ENCODE peak calls at places on chromosomes 7 and 10, in five cellular contexts. Y is HCT116, S is IMR-90, P is NT2/D1, M is mesenchymal stem cell. J is an unnamed sample.

GRCh38 chr10:79057481-79058275 is 11.1 kb upstream of the ZMIZ1 start:
- DNase-seq in Y (no peak), S (no peak), M (no peak), P (no peak), J (no peak)

GRCh38 chr10:119896061-119896655 is 3.6 kb downstream of the SEC23IP start:
- DNase-seq in Y (no peak), P (no peak), M (peak; percentile 66), S (peak; percentile 95), J (peak; percentile 83)

GRCh38 chr7:131664570-131664969 is 108.1 kb upstream of the PODXL start:
- DNase-seq in Y (no peak), P (no peak), S (no peak), M (no peak), J (no peak)

GRCh38 chr10:78944658-78945333 is 124.0 kb upstream of the ZMIZ1 start:
- DNase-seq in Y (no peak), P (peak; percentile 20), M (peak; percentile 98), S (peak; percentile 98), J (peak; percentile 97)

GRCh38 chr10:126663880-126664279 is 6.6 kb downstream of the C10orf90 start:
- DNase-seq in M (peak; percentile 94), Y (no peak), S (peak; percentile 0), P (no peak), J (no peak)

GRCh38 chr7:99340659-99341058 is 15.0 kb downstream of the ARPC1A start:
- DNase-seq in Y (no peak), M (peak; percentile 18), S (peak; percentile 57), P (no peak), J (no peak)

GRCh38 chr7:132290021-132290420 is 286.2 kb downstream of the PLXNA4 start:
- DNase-seq in M (no peak), P (no peak), Y (no peak), S (no peak), J (no peak)

GRCh38 chr7:47327698-47328391 is 254.1 kb downstream of the TNS3 start:
- DNase-seq in Y (no peak), M (peak; percentile 92), S (peak; percentile 81), P (peak; percentile 77), J (peak; percentile 95)

GRCh38 chr7:123979876-123980275 is 53.0 kb downstream of the TMEM229A start:
- DNase-seq in P (no peak), M (peak; percentile 24), Y (no peak), S (no peak), J (no peak)

GRCh38 chr7:80182630-80183276 is 48.1 kb downstream of the GNAI1 start:
- DNase-seq in S (peak; percentile 68), Y (peak; percentile 18), M (peak; percentile 40), P (peak; percentile 28), J (no peak)

GRCh38 chr7:148204639-148205292 is 385.8 kb upstream of the C7orf33 start:
- DNase-seq in M (no peak), S (no peak), Y (no peak), P (no peak), J (no peak)

GRCh38 chr7:112748381-112748780 is 41.8 kb downstream of the TMEM168 start:
- DNase-seq in P (no peak), S (no peak), Y (no peak), M (no peak), J (peak; percentile 8)

GRCh38 chr10:695396-695795 is 5.9 kb upstream of the DIP2C start:
- DNase-seq in P (no peak), M (no peak), S (no peak), Y (no peak), J (no peak)

GRCh38 chr10:91582063-91582673 is 50.7 kb downstream of the PPP1R3C start:
- DNase-seq in M (no peak), P (no peak), Y (no peak), S (no peak), J (no peak)

GRCh38 chr7:27677912-27678612 is 15.4 kb upstream of the HIBADH start:
- DNase-seq in Y (peak; percentile 87), P (no peak), M (peak; percentile 94), S (peak; percentile 96), J (peak; percentile 93)

GRCh38 chr10:19983880-19984279 is 167.6 kb downstream of the PLXDC2 start:
- DNase-seq in P (no peak), S (no peak), Y (no peak), M (no peak), J (no peak)

GRCh38 chr7:41029072-41029492 is 673.8 kb downstream of the INHBA start:
- DNase-seq in Y (peak; percentile 41), S (peak; percentile 100), M (peak; percentile 96), P (no peak), J (peak; percentile 61)

GRCh38 chr10:88960854-88961253 is 8.3 kb upstream of the ACTA2 start:
- DNase-seq in P (no peak), S (no peak), Y (no peak), M (no peak), J (no peak)

GRCh38 chr7:75987805-75988630 is 6.4 kb downstream of the TMEM120A start:
- DNase-seq in S (no peak), M (no peak), Y (no peak), P (no peak), J (no peak)

GRCh38 chr10:97865488-97865887 is 15.8 kb downstream of the GOLGA7B start:
- DNase-seq in P (no peak), M (no peak), S (no peak), Y (no peak), J (no peak)

GRCh38 chr10:33661580-33662269 is 327.3 kb upstream of the NRP1 start:
- DNase-seq in Y (no peak), S (no peak), M (no peak), P (no peak), J (peak; percentile 79)

GRCh38 chr10:124037784-124038183 is 55.6 kb downstream of the CHST15 start:
- DNase-seq in S (no peak), Y (no peak), M (no peak), P (no peak), J (no peak)

GRCh38 chr7:134415700-134416099 is 43.2 kb downstream of the AKR1B1 start:
- DNase-seq in S (no peak), M (no peak), P (no peak), Y (no peak), J (peak; percentile 58)

GRCh38 chr7:134419875-134420274 is 39.0 kb downstream of the AKR1B1 start:
- DNase-seq in P (no peak), M (no peak), Y (no peak), S (no peak), J (no peak)

GRCh38 chr7:134419085-134419484 is 39.8 kb downstream of the AKR1B1 start:
- DNase-seq in Y (no peak), M (no peak), P (no peak), S (no peak), J (no peak)

GRCh38 chr7:134414109-134414508 is 44.8 kb downstream of the AKR1B1 start:
- DNase-seq in P (no peak), Y (no peak), M (no peak), S (no peak), J (no peak)
- H3K9ac ChIP-seq in P (no peak overlapping the region), Y (no peak overlapping the region), M (no peak overlapping the region), S (no peak overlapping the region), J (no peak overlapping the region)

DNA sequence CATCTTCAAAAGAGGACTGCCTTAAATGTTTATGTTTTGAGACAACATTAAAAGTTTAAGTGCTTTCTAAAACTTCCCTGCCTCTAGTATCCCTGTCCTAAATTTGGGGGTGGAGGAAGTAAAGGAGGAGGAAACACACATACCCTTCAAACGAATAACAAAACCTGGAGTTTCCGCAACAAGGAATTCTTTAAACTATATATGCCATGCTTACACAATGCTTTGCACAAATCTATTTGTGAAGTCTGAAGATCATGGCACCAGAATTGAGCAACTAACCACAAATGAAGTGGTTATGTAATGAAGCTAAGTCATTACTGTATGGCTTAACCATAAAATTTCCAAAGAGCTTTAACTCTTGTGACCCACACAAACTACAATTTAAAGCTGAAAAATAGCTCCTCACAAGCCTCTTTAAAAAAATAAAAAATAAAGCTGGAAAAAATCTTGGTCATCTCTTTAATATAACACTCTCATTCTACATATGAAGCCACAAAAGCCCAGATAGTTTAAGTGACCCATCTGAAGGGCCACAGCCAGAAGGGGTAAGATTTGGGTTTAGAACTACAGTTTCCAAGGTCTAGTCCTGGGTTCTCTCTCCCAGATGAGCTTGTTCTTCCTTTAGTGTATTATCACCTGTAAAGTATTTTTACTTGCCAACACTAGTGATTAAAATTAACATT is 9.4 kb downstream of the NCOA4 start:
- DNase-seq in M (peak; percentile 96), Y (no peak), P (no peak), S (peak; percentile 89), J (peak; percentile 75)
- H3K4me1 ChIP-seq in M (peaks cover 21% of the 10 kb centered on the region), Y (peaks cover 21% of the 10 kb centered on the region), P (no peaks in the 10 kb centered on the region), S (peaks cover 29% of the 10 kb centered on the region), J (peaks cover 88% of the 10 kb centered on the region)

GRCh38 chr7:50959991-50960390 is 177.3 kb upstream of the GRB10 start:
- DNase-seq in M (no peak), Y (no peak), P (no peak), S (no peak), J (no peak)

GRCh38 chr7:50962962-50963374 is 180.3 kb upstream of the GRB10 start:
- DNase-seq in P (no peak), S (no peak), Y (peak; percentile 86), M (peak; percentile 25), J (peak; percentile 19)

GRCh38 chr7:50962281-50962883 is 179.7 kb upstream of the GRB10 start:
- DNase-seq in P (no peak), S (no peak), Y (no peak), M (no peak), J (no peak)

GRCh38 chr7:50959560-50959959 is 176.9 kb upstream of the GRB10 start:
- DNase-seq in M (no peak), Y (no peak), P (no peak), S (no peak), J (no peak)

DNA sequence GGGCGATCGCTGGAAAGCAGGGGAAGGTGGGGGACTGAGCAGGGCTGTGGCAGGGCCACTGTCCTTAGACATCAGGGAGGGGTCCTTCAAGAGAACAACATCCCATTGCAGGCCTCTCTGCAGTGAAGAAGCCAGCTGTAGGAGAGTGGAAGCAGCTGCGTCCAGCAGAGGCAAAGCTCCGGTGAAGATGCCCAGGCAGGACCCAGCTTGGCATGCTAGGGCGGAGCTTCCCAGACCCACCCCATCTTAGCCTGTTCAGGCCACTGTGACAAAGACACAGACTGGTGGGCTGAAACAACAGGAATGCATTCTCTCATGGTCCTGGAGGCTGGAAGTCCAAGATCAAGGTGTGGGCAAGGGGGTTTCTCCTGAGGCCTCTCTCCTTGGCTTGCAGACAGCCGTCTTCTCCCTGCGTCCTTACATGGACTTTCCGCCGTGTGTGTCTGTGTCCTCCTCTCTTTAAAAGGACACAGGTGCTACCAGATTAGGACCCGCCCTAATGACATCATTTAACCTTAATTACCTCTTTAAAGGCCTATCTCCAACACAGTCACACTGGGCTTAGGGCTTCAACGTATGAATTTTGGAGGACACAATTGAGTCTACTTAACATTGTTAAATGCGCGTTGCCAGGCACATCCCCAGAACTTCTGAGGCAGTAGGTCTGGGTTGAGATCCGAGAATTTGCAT is 178.1 kb upstream of the GRB10 start:
- DNase-seq in S (no peak), Y (no peak), M (no peak), P (no peak), J (no peak)
- H3K9ac ChIP-seq in S (no peak overlapping the region), Y (no peak overlapping the region), M (no peak overlapping the region), P (no peak overlapping the region), J (no peak overlapping the region)

GRCh38 chr10:11177926-11178453 is 160.3 kb downstream of the CELF2 start:
- DNase-seq in M (no peak), P (no peak), S (no peak), Y (no peak), J (no peak)

GRCh38 chr10:11179231-11180105 is 161.8 kb downstream of the CELF2 start:
- DNase-seq in P (no peak), Y (no peak), M (no peak), S (no peak), J (no peak)

GRCh38 chr10:11176746-11177145 is 159.1 kb downstream of the CELF2 start:
- DNase-seq in S (no peak), P (no peak), M (no peak), Y (no peak), J (no peak)

GRCh38 chr10:11180228-11180627 is 162.6 kb downstream of the CELF2 start:
- DNase-seq in P (no peak), Y (no peak), S (no peak), M (no peak), J (no peak)

GRCh38 chr10:11178606-11179221 is 161.0 kb downstream of the CELF2 start:
- DNase-seq in Y (no peak), P (no peak), M (peak; percentile 87), S (peak; percentile 61), J (no peak)
- H3K4me1 ChIP-seq in Y (no peaks in the 10 kb centered on the region), P (no peaks in the 10 kb centered on the region), M (peaks cover 8% of the 10 kb centered on the region), S (no peaks in the 10 kb centered on the region), J (peaks cover 14% of the 10 kb centered on the region)